ENCODE peak calls at places on chromosomes 12 and 14, in eight cellular contexts. One of them, this sample, is unnamed.
A peak's percentile ranks its signal among the peaks of the same experiment; 100 is the strongest.

GRCh38 chr12:57657744-57658143 is 24.7 kb upstream of the B4GALNT1 start:
- DNase-seq in HepG2: no peak
- DNase-seq in endothelial cell of umbilical vein: no peak
- DNase-seq in GM23338: no peak
- DNase-seq in K562: no peak
- DNase-seq in HCT116: no peak
- DNase-seq in H1: no peak
- DNase-seq in GM12878: no peak
- DNase-seq in this sample: no peak

GRCh38 chr12:44581642-44582242 is 294.4 kb downstream of the NELL2 start:
- DNase-seq in K562: no peak
- DNase-seq in GM12878: no peak
- DNase-seq in HCT116: no peak
- DNase-seq in endothelial cell of umbilical vein: no peak
- DNase-seq in HepG2: no peak
- DNase-seq in GM23338: peak; percentile 89
- DNase-seq in H1: peak; percentile 38
- DNase-seq in this sample: no peak

GRCh38 chr14:22630486-22630885 is 13.7 kb downstream of the OR6J1 start:
- DNase-seq in HepG2: no peak
- DNase-seq in H1: no peak
- DNase-seq in GM12878: no peak
- DNase-seq in GM23338: no peak
- DNase-seq in endothelial cell of umbilical vein: no peak
- DNase-seq in HCT116: no peak
- DNase-seq in K562: no peak
- DNase-seq in this sample: no peak

GRCh38 chr12:124392991-124393790 is 98.3 kb downstream of the RFLNA start:
- DNase-seq in GM23338: no peak
- DNase-seq in endothelial cell of umbilical vein: peak; percentile 81
- DNase-seq in HepG2: no peak
- DNase-seq in K562: no peak
- DNase-seq in HCT116: no peak
- DNase-seq in GM12878: no peak
- DNase-seq in H1: no peak
- DNase-seq in this sample: no peak

GRCh38 chr12:6090786-6091185 is 33.7 kb downstream of the VWF start:
- DNase-seq in endothelial cell of umbilical vein: no peak
- DNase-seq in GM12878: no peak
- DNase-seq in HepG2: peak; percentile 26
- DNase-seq in H1: no peak
- DNase-seq in K562: no peak
- DNase-seq in GM23338: no peak
- DNase-seq in HCT116: no peak
- DNase-seq in this sample: no peak

GRCh38 chr12:6182279-6182898 is 17.8 kb upstream of the CD9 start:
- DNase-seq in GM12878: no peak
- DNase-seq in H1: no peak
- DNase-seq in endothelial cell of umbilical vein: peak; percentile 89
- DNase-seq in HCT116: no peak
- DNase-seq in K562: peak; percentile 23
- DNase-seq in GM23338: no peak
- DNase-seq in HepG2: peak; percentile 75
- DNase-seq in this sample: no peak

GRCh38 chr12:4830568-4830967 is 79.1 kb upstream of the KCNA1 start:
- DNase-seq in GM23338: peak; percentile 24
- DNase-seq in K562: no peak
- DNase-seq in HepG2: no peak
- DNase-seq in HCT116: no peak
- DNase-seq in H1: no peak
- DNase-seq in GM12878: no peak
- DNase-seq in endothelial cell of umbilical vein: no peak
- DNase-seq in this sample: no peak

GRCh38 chr14:100666851-100667250 is 59.8 kb upstream of the DLK1 start:
- DNase-seq in H1: no peak
- DNase-seq in HepG2: no peak
- DNase-seq in endothelial cell of umbilical vein: no peak
- DNase-seq in K562: no peak
- DNase-seq in GM12878: no peak
- DNase-seq in HCT116: no peak
- DNase-seq in GM23338: no peak
- DNase-seq in this sample: no peak

GRCh38 chr14:78253986-78254385 is 83.8 kb downstream of the NRXN3 start:
- DNase-seq in GM12878: no peak
- DNase-seq in HCT116: no peak
- DNase-seq in HepG2: no peak
- DNase-seq in H1: no peak
- DNase-seq in K562: peak; percentile 3
- DNase-seq in endothelial cell of umbilical vein: no peak
- DNase-seq in GM23338: no peak
- DNase-seq in this sample: no peak

GRCh38 chr12:90360300-90360699 is 594.7 kb downstream of the CCER1 start:
- DNase-seq in H1: no peak
- DNase-seq in endothelial cell of umbilical vein: no peak
- DNase-seq in K562: no peak
- DNase-seq in GM23338: no peak
- DNase-seq in GM12878: no peak
- DNase-seq in HepG2: no peak
- DNase-seq in HCT116: no peak
- DNase-seq in this sample: no peak

GRCh38 chr14:33499687-33500086 is 451.2 kb downstream of the EGLN3 start:
- DNase-seq in GM12878: no peak
- DNase-seq in GM23338: no peak
- DNase-seq in H1: no peak
- DNase-seq in endothelial cell of umbilical vein: peak; percentile 55
- DNase-seq in K562: no peak
- DNase-seq in HCT116: no peak
- DNase-seq in HepG2: no peak
- DNase-seq in this sample: no peak
- TF ChIP-seq EZH2 in GM12878: no peak
- TF ChIP-seq EZH2 in GM23338: no peak
- TF ChIP-seq EZH2 in H1: no peak
- TF ChIP-seq EZH2 in endothelial cell of umbilical vein: no peak
- TF ChIP-seq EZH2 in K562: no peak
- TF ChIP-seq EZH2 in HCT116: no peak
- TF ChIP-seq EZH2 in HepG2: no peak
- TF ChIP-seq EZH2 in this sample: no peak

GRCh38 chr14:89617471-89618291 is 200.6 kb upstream of the FOXN3 start:
- DNase-seq in HCT116: no peak
- DNase-seq in H1: no peak
- DNase-seq in endothelial cell of umbilical vein: peak; percentile 70
- DNase-seq in GM12878: no peak
- DNase-seq in HepG2: peak; percentile 12
- DNase-seq in K562: no peak
- DNase-seq in GM23338: peak; percentile 68
- DNase-seq in this sample: no peak

GRCh38 chr14:89618309-89618708 is 201.3 kb upstream of the FOXN3 start:
- DNase-seq in GM12878: no peak
- DNase-seq in HepG2: peak; percentile 12
- DNase-seq in HCT116: no peak
- DNase-seq in GM23338: no peak
- DNase-seq in K562: no peak
- DNase-seq in endothelial cell of umbilical vein: peak; percentile 50
- DNase-seq in H1: no peak
- DNase-seq in this sample: no peak

GRCh38 chr14:89619616-89620273 is 202.7 kb upstream of the FOXN3 start:
- DNase-seq in HCT116: no peak
- DNase-seq in GM12878: no peak
- DNase-seq in GM23338: no peak
- DNase-seq in endothelial cell of umbilical vein: no peak
- DNase-seq in HepG2: no peak
- DNase-seq in K562: no peak
- DNase-seq in H1: no peak
- DNase-seq in this sample: no peak

GRCh38 chr14:89620436-89620835 is 203.4 kb upstream of the FOXN3 start:
- DNase-seq in GM12878: no peak
- DNase-seq in GM23338: no peak
- DNase-seq in HepG2: no peak
- DNase-seq in HCT116: no peak
- DNase-seq in H1: no peak
- DNase-seq in K562: no peak
- DNase-seq in endothelial cell of umbilical vein: no peak
- DNase-seq in this sample: no peak

DNA sequence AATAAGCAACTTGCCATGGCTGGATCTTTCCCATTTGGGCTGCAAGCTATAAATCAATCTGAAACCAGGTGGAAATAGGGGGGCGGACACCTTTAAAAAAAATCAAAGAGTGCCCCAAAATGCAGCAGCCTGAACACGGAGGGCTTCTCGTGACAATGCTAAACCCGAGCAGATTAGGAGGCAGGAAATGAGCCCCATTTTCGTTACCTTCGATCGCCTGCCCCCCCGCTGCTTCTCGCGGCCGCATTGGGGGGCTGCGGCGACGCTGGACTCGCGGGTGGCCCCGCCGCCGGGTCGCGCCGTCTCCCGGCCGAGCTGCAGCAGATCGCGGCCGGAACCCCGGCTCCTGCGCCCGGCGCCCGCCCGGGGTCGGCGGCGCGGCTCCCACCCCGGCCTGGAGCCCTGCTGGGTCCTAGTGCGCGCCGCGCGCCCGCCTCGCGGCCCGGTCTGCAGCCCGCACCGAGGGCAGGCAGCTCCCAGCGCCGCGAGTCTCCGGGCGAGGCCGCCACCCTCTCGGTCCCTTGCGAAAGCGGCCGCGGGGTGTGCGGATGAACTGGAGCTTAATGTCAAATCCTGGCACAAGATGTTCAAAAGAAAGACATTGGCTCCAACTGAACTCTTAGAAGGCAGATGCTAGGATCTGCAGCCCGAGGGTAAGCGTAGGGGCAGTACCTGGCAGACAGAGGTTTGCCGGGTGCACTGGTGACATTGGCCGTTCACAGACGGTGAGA is 202.0 kb upstream of the FOXN3 start:
- DNase-seq in HepG2: peak; percentile 12
- DNase-seq in H1: peak; percentile 53
- DNase-seq in endothelial cell of umbilical vein: peak; percentile 61
- DNase-seq in K562: no peak
- DNase-seq in HCT116: peak; percentile 13
- DNase-seq in GM12878: no peak
- DNase-seq in GM23338: peak; percentile 84
- DNase-seq in this sample: no peak
- H3K27ac ChIP-seq in HepG2: peak overlapping the region; percentile 65
- H3K27ac ChIP-seq in H1: peak overlapping the region; percentile 66
- H3K27ac ChIP-seq in endothelial cell of umbilical vein: peak overlapping the region; percentile 77
- H3K27ac ChIP-seq in K562: no peak overlapping the region
- H3K27ac ChIP-seq in HCT116: peak overlapping the region; percentile 50
- H3K27ac ChIP-seq in GM12878: peak overlapping the region; percentile 74
- H3K27ac ChIP-seq in GM23338: peak overlapping the region; percentile 93
- H3K27ac ChIP-seq in this sample: peak overlapping the region; percentile 12

GRCh38 chr12:104059963-104060362 is 4.4 kb upstream of the HCFC2 start:
- DNase-seq in HCT116: no peak
- DNase-seq in K562: no peak
- DNase-seq in GM12878: no peak
- DNase-seq in GM23338: no peak
- DNase-seq in H1: no peak
- DNase-seq in endothelial cell of umbilical vein: no peak
- DNase-seq in HepG2: no peak
- DNase-seq in this sample: no peak

GRCh38 chr12:104064031-104064841 is at the start of gene HCFC2:
- DNase-seq in GM23338: peak; percentile 89
- DNase-seq in HepG2: peak; percentile 75
- DNase-seq in H1: no peak
- DNase-seq in K562: peak; percentile 92
- DNase-seq in HCT116: peak; percentile 60
- DNase-seq in GM12878: peak; percentile 61
- DNase-seq in endothelial cell of umbilical vein: peak; percentile 89
- DNase-seq in this sample: no peak

GRCh38 chr12:104064842-104065441 is 611 bp downstream of the HCFC2 start:
- DNase-seq in endothelial cell of umbilical vein: peak; percentile 36
- DNase-seq in K562: peak; percentile 48
- DNase-seq in HCT116: no peak
- DNase-seq in H1: no peak
- DNase-seq in GM23338: peak; percentile 21
- DNase-seq in GM12878: no peak
- DNase-seq in HepG2: no peak
- DNase-seq in this sample: no peak

GRCh38 chr12:104060791-104061190 is 3.5 kb upstream of the HCFC2 start:
- DNase-seq in endothelial cell of umbilical vein: no peak
- DNase-seq in GM23338: no peak
- DNase-seq in HCT116: no peak
- DNase-seq in K562: no peak
- DNase-seq in GM12878: no peak
- DNase-seq in HepG2: no peak
- DNase-seq in H1: no peak
- DNase-seq in this sample: no peak

DNA sequence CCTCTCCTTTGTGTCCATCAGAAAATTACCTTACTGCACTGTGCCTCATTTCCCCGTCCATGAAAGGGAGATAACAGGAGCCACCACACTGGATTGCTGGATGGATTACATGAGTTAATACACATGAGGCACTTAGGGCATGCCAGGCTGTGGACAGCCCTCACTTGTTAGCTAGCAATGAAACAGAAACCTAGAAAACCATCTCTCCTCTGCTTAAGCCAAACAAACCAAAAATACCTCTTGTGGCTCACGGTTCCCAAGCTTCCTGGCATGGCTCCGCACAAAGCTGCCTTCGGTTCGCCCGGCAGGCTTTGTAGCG is 660 bp upstream of the HCFC2 start:
- DNase-seq in HCT116: no peak
- DNase-seq in GM12878: peak; percentile 15
- DNase-seq in GM23338: no peak
- DNase-seq in endothelial cell of umbilical vein: no peak
- DNase-seq in K562: no peak
- DNase-seq in HepG2: no peak
- DNase-seq in H1: no peak
- DNase-seq in this sample: no peak
- TF ChIP-seq POLR2AphosphoS5 in HCT116: no peak
- TF ChIP-seq POLR2AphosphoS5 in GM12878: no peak
- TF ChIP-seq POLR2AphosphoS5 in GM23338: no peak
- TF ChIP-seq POLR2AphosphoS5 in endothelial cell of umbilical vein: no peak
- TF ChIP-seq POLR2AphosphoS5 in K562: no peak
- TF ChIP-seq POLR2AphosphoS5 in HepG2: no peak
- TF ChIP-seq POLR2AphosphoS5 in H1: no peak
- TF ChIP-seq POLR2AphosphoS5 in this sample: no peak

GRCh38 chr12:49959570-49960473 is 1.9 kb upstream of the AQP5 start:
- DNase-seq in HepG2: no peak
- DNase-seq in GM23338: peak; percentile 94
- DNase-seq in K562: no peak
- DNase-seq in GM12878: no peak
- DNase-seq in endothelial cell of umbilical vein: peak; percentile 88
- DNase-seq in H1: peak; percentile 60
- DNase-seq in HCT116: peak; percentile 50
- DNase-seq in this sample: no peak

GRCh38 chr12:49961993-49962764 is 507 bp downstream of the AQP5 start:
- DNase-seq in GM12878: no peak
- DNase-seq in GM23338: peak; percentile 66
- DNase-seq in HepG2: no peak
- DNase-seq in endothelial cell of umbilical vein: no peak
- DNase-seq in H1: no peak
- DNase-seq in K562: no peak
- DNase-seq in HCT116: no peak
- DNase-seq in this sample: no peak

GRCh38 chr12:49962861-49963765 is 1.4 kb downstream of the AQP5 start:
- DNase-seq in H1: no peak
- DNase-seq in endothelial cell of umbilical vein: peak; percentile 57
- DNase-seq in GM12878: no peak
- DNase-seq in GM23338: no peak
- DNase-seq in K562: no peak
- DNase-seq in HepG2: no peak
- DNase-seq in HCT116: peak; percentile 29
- DNase-seq in this sample: no peak

GRCh38 chr12:49960474-49961110 is 1.1 kb upstream of the AQP5 start:
- DNase-seq in GM12878: no peak
- DNase-seq in H1: no peak
- DNase-seq in HepG2: no peak
- DNase-seq in endothelial cell of umbilical vein: no peak
- DNase-seq in HCT116: no peak
- DNase-seq in GM23338: no peak
- DNase-seq in K562: no peak
- DNase-seq in this sample: no peak

GRCh38 chr12:49961111-49961922 is at the start of gene AQP5:
- DNase-seq in endothelial cell of umbilical vein: no peak
- DNase-seq in K562: no peak
- DNase-seq in H1: no peak
- DNase-seq in HCT116: no peak
- DNase-seq in GM23338: peak; percentile 64
- DNase-seq in HepG2: no peak
- DNase-seq in GM12878: no peak
- DNase-seq in this sample: no peak
- TF ChIP-seq EZH2 in endothelial cell of umbilical vein: peak; percentile 80
- TF ChIP-seq EZH2 in K562: no peak
- TF ChIP-seq EZH2 in H1: peak; percentile 72
- TF ChIP-seq EZH2 in HCT116: no peak
- TF ChIP-seq EZH2 in GM23338: peak; percentile 59
- TF ChIP-seq EZH2 in HepG2: no peak
- TF ChIP-seq EZH2 in GM12878: no peak
- TF ChIP-seq EZH2 in this sample: peak; percentile 97